ENCODE peak calls at places on chromosomes 11 and 22, in seven cellular contexts. O, W, K, A, S, B and Z are unnamed samples.

GRCh38 chr11:20596629-20597129 is 2.7 kb upstream of the SLC6A5 start:
- DNase-seq in O (no peak), W (no peak), K (no peak), A (no peak), B (no peak), S (peak; percentile 64), Z (no peak)

GRCh38 chr11:114395776-114396175 is 4.5 kb downstream of the C11orf71 start:
- DNase-seq in B (no peak), A (no peak), K (no peak), S (peak; percentile 36), W (no peak), O (no peak), Z (no peak)

GRCh38 chr11:134272381-134273316 is 3.5 kb upstream of the GLB1L3 start:
- DNase-seq in K (no peak), S (no peak), W (no peak), B (no peak), O (no peak), A (peak; percentile 58), Z (no peak)

GRCh38 chr22:46090631-46091201 is 59.6 kb upstream of the PPARA start:
- DNase-seq in W (no peak), A (peak; percentile 79), S (no peak), O (no peak), B (peak; percentile 29), K (peak; percentile 15), Z (no peak)

GRCh38 chr11:113317297-113317696 is 2.9 kb downstream of the TTC12 start:
- DNase-seq in O (no peak), S (no peak), A (no peak), K (no peak), W (no peak), B (no peak), Z (no peak)

GRCh38 chr11:32105871-32106312 is 15.0 kb downstream of the RCN1 start:
- DNase-seq in O (no peak), A (no peak), W (peak; percentile 35), S (no peak), K (no peak), B (no peak), Z (no peak)

GRCh38 chr11:95697614-95698408 is 91.8 kb downstream of the FAM76B start:
- DNase-seq in W (peak; percentile 6), S (no peak), O (no peak), A (no peak), B (no peak), K (no peak), Z (no peak)

GRCh38 chr11:9104581-9104980 is 13.2 kb upstream of the SCUBE2 start:
- DNase-seq in W (no peak), S (no peak), K (no peak), O (no peak), B (no peak), A (no peak), Z (no peak)

GRCh38 chr11:97202613-97203292 is 812.9 kb downstream of the JRKL start:
- DNase-seq in A (no peak), O (no peak), B (no peak), W (no peak), K (no peak), S (no peak), Z (no peak)

GRCh38 chr22:17121235-17122195 is at the start of gene TMEM121B:
- DNase-seq in K (peak; percentile 80), B (peak; percentile 49), O (peak; percentile 36), W (no peak), S (peak; percentile 50), A (no peak), Z (no peak)

GRCh38 chr11:131146817-131147490 is 223.5 kb upstream of the NTM start:
- DNase-seq in O (no peak), A (no peak), S (no peak), W (no peak), B (no peak), K (no peak), Z (no peak)

GRCh38 chr11:114088216-114088615 is 28.7 kb downstream of the ZBTB16 start:
- DNase-seq in A (no peak), W (no peak), O (no peak), B (no peak), S (peak; percentile 6), K (no peak), Z (peak; percentile 58)

GRCh38 chr11:6609502-6610015 is 2.5 kb downstream of the TAF10 start:
- DNase-seq in W (no peak), A (peak; percentile 63), K (no peak), B (no peak), S (no peak), O (no peak), Z (no peak)

GRCh38 chr11:9753031-9753430 is 89.2 kb downstream of the SWAP70 start:
- DNase-seq in A (no peak), K (no peak), B (no peak), O (peak; percentile 74), W (no peak), S (peak; percentile 74), Z (no peak)

GRCh38 chr22:49551446-49551845 is 276.2 kb downstream of the BRD1 start:
- DNase-seq in S (no peak), B (peak; percentile 15), K (no peak), O (no peak), W (no peak), A (no peak), Z (no peak)

GRCh38 chr11:121671276-121672168 is 218.8 kb upstream of the SORL1-AS1 start:
- DNase-seq in W (no peak), S (no peak), O (no peak), B (no peak), A (no peak), K (no peak), Z (no peak)

GRCh38 chr11:85095239-85095638 is 531.9 kb downstream of the DLG2 start:
- DNase-seq in B (no peak), S (no peak), A (no peak), K (no peak), O (no peak), W (no peak), Z (no peak)

GRCh38 chr22:37995460-37995859 is 11.1 kb upstream of the SOX10 start:
- DNase-seq in K (no peak), S (no peak), B (no peak), A (no peak), W (no peak), O (no peak), Z (no peak)

GRCh38 chr11:126607374-126607773 is 251.9 kb downstream of the ST3GAL4 start:
- DNase-seq in K (no peak), B (no peak), O (peak; percentile 59), W (peak; percentile 53), S (peak; percentile 61), A (no peak), Z (no peak)

GRCh38 chr22:38069372-38070249 is 12.4 kb downstream of the PICK1 start:
- DNase-seq in K (peak; percentile 83), W (no peak), B (peak; percentile 87), O (peak; percentile 62), A (peak; percentile 95), S (no peak), Z (peak; percentile 82)

GRCh38 chr11:128021304-128022006 is 565.9 kb downstream of the ETS1 start:
- DNase-seq in O (no peak), S (no peak), W (no peak), B (no peak), A (no peak), K (no peak), Z (no peak)

DNA sequence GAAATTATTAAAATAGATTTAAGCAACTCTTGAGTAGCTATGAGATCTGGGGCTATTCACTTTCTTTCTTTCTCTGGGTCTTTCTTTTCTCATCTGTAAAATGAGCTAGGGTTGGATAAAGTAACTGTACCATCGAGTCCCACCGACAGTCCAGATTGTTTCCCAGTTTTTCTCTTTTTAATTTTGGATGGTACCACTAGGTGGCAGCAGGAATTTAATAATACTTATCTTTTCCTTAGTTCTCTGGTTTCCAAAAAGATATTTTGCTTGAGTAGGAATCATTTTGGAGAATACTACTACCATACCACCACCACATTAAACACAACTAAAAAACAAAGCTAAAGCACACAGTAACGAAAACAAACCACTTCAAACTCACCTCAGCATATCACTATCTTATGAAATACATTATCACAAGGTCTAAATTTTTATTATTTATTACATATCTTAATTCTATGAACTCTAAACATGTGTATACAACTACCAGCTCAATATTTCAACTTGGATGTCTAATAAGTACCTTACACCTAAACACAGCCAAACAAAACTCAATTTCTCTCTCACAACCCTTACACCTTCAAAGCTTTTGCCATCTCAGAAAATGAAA is 584.0 kb downstream of the KCNA4 start:
- DNase-seq in K (no peak), O (no peak), S (peak; percentile 22), B (no peak), A (no peak), W (peak; percentile 16), Z (no peak)
- TF ChIP-seq CTCF in K (peak; percentile 60), O (peak; percentile 53), S (peak; percentile 47), B (peak; percentile 43), A (no peak), W (no peak), Z (peak; percentile 41)

DNA sequence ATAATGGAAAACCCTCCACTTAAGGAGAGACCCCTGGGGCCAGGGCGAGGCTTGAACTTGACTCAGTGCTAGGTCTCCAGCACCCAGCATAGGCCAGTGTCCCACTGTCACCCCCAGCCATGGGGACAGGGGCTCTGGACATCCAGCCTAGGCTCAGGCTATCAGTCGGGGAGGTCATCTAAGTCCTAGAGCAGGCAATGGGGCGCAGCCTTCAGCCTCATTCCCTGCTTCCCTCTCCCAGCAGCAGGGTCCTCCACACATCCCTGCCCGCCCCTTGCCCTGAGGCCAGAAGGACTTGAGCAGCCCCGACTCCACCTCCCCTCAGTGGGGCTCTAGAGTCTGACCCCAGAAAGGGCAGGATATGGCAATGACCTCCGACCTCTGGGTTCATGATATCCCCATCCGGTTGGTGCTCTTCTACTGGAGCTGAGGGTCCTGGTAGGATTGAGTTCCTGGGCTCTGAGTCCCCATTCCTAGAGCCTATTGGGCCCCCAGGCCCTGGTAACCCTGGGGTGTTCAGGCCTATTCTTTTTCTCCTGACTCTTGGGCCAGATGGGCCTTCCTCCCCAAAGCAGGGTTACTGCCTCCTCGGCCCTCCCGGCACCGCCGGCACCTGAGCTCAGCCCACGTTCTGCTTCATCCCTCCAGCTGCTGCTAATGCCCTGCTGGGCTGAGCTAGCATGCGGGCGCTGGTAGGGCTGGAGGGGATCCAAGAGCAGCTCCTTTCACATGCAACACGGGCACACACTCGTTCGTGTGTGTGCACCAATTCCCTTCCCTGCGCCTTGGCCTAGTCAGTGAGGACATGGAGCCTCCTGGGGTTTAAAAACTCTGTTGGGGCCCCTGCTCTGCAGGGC is 4.4 kb downstream of the CST6 start:
- DNase-seq in K (no peak), S (no peak), W (no peak), O (no peak), B (no peak), A (no peak), Z (no peak)
- TF ChIP-seq CTCF in K (no peak), S (no peak), W (no peak), O (no peak), B (no peak), A (no peak), Z (no peak)

DNA sequence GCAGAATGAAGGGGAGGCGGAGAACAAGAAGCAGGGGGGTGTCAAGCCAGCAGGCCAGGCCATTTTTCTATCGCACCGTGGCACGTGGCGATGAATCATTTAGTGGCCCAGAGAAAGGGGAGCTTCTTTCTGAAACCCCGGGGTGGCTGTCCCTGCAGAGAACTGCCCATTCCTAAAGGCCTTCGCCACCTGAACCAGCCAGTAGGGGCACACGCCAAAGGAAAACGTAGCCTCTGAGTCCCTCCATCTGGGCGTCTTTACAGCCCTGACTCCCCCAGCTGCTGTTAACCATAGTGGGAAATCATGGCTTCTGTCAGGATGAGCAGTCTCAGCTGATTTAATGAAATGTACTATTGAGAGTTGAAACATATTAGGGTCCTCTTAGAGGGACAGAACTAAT is 8.9 kb downstream of the ASPHD2 start:
- DNase-seq in S (no peak), B (no peak), K (no peak), O (no peak), A (no peak), W (no peak), Z (no peak)
- TF ChIP-seq CTCF in S (no peak), B (no peak), K (no peak), O (no peak), A (no peak), W (no peak), Z (no peak)

GRCh38 chr11:103681855-103682254 is 354.6 kb upstream of the DDI1 start:
- DNase-seq in W (no peak), B (no peak), K (no peak), S (no peak), A (no peak), O (no peak), Z (no peak)
- TF ChIP-seq CTCF in W (no peak), B (no peak), K (no peak), S (no peak), A (no peak), O (no peak), Z (no peak)